ENCODE peak calls at places on chromosomes 3 and 15, in nine cellular contexts. I, Y, N, H, J, B, Z, X and U are unnamed samples.

GRCh38 chr3:42080452-42080872 is 10.7 kb upstream of the TRAK1 start:
- DNase-seq in I (peak; percentile 31), Y (no peak), N (no peak), H (no peak), J (peak; percentile 38), B (peak; percentile 14), Z (no peak), X (no peak), U (no peak)

GRCh38 chr3:12484983-12485327 is 675 bp downstream of the TSEN2 start:
- DNase-seq in I (no peak), Y (no peak), N (no peak), H (no peak), J (no peak), B (no peak), Z (no peak), X (no peak), U (no peak)

GRCh38 chr3:9901967-9902366 is 681 bp upstream of the IL17RE start:
- DNase-seq in I (no peak), Y (no peak), N (no peak), H (no peak), J (no peak), B (no peak), Z (no peak), X (no peak), U (no peak)

GRCh38 chr3:23865595-23866396 is 51.0 kb downstream of the NKIRAS1 start:
- DNase-seq in I (no peak), Y (no peak), N (peak; percentile 19), H (no peak), J (peak; percentile 84), B (no peak), Z (no peak), X (peak; percentile 43), U (peak; percentile 48)

GRCh38 chr15:95684693-95685115 is 645.8 kb upstream of the NR2F2 start:
- DNase-seq in I (peak; percentile 23), Y (no peak), N (no peak), H (no peak), J (no peak), B (no peak), Z (peak; percentile 78), X (peak; percentile 82), U (no peak)

GRCh38 chr15:99732711-99733267 is 448 bp downstream of the LYSMD4 start:
- DNase-seq in I (no peak), Y (no peak), N (peak; percentile 35), H (peak; percentile 84), J (peak; percentile 38), B (peak; percentile 80), Z (no peak), X (no peak), U (peak; percentile 47)

GRCh38 chr15:94027571-94027970 is 203.8 kb upstream of the MCTP2 start:
- DNase-seq in I (no peak), Y (no peak), N (no peak), H (no peak), J (no peak), B (no peak), Z (no peak), X (peak; percentile 29), U (no peak)

GRCh38 chr3:145450018-145450682 is 710.8 kb downstream of the PLOD2 start:
- DNase-seq in I (no peak), Y (no peak), N (no peak), H (no peak), J (no peak), B (no peak), Z (no peak), X (no peak), U (no peak)

GRCh38 chr15:64619880-64620839 is 155.2 kb downstream of the RBPMS2 start:
- DNase-seq in I (no peak), Y (no peak), N (no peak), H (no peak), J (peak; percentile 20), B (no peak), Z (no peak), X (peak; percentile 35), U (no peak)

GRCh38 chr3:119294889-119295769 is 946 bp downstream of the ARHGAP31 start:
- DNase-seq in I (peak; percentile 27), Y (no peak), N (peak; percentile 48), H (no peak), J (peak; percentile 69), B (peak; percentile 72), Z (no peak), X (peak; percentile 64), U (peak; percentile 54)

GRCh38 chr3:19074257-19074938 is 73.9 kb upstream of the KCNH8 start:
- DNase-seq in I (no peak), Y (no peak), N (no peak), H (no peak), J (no peak), B (no peak), Z (no peak), X (no peak), U (no peak)

GRCh38 chr3:123720638-123721037 is 135.8 kb upstream of the HACD2 start:
- DNase-seq in I (no peak), Y (no peak), N (no peak), H (no peak), J (no peak), B (no peak), Z (no peak), X (no peak), U (no peak)

GRCh38 chr3:123722021-123722420 is 137.2 kb upstream of the HACD2 start:
- DNase-seq in I (no peak), Y (no peak), N (no peak), H (no peak), J (no peak), B (no peak), Z (no peak), X (no peak), U (no peak)

GRCh38 chr3:123723527-123724168 is 138.8 kb upstream of the HACD2 start:
- DNase-seq in I (peak; percentile 78), Y (no peak), N (peak; percentile 63), H (peak; percentile 64), J (peak; percentile 73), B (no peak), Z (peak; percentile 45), X (peak; percentile 84), U (peak; percentile 81)

GRCh38 chr3:123725652-123726400 is 141.0 kb upstream of the HACD2 start:
- DNase-seq in I (no peak), Y (no peak), N (no peak), H (no peak), J (no peak), B (no peak), Z (no peak), X (no peak), U (no peak)

GRCh38 chr3:123724306-123724705 is 139.5 kb upstream of the HACD2 start:
- DNase-seq in I (no peak), Y (no peak), N (no peak), H (no peak), J (no peak), B (no peak), Z (no peak), X (no peak), U (no peak)
- TF ChIP-seq CTCF in I (no peak), Y (no peak), N (peak; percentile 5), H (no peak), J (no peak), B (no peak), Z (peak; percentile 36), X (peak; percentile 34), U (no peak)

DNA sequence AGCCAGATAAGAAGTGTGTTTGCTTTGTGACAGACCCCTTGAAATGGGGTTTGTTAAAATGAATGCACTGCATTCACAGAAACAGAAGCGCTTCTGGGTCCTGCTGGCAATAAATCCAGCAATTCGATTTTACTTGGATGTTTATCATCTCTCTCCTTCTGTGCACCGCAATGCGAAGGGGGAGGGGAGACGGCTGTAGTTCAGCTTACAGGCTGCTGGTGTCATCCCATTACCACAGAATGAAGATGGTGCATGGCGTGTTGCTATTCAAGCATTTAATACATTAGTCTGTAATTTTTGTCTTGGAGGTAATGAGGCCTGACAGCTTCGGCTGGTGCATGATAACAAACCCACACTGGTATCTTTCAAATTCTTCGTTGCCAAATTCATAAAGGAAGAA is 418.1 kb downstream of the OTOL1 start:
- DNase-seq in I (no peak), Y (no peak), N (peak; percentile 15), H (no peak), J (peak; percentile 10), B (no peak), Z (peak; percentile 41), X (peak; percentile 82), U (no peak)
- TF ChIP-seq CTCF in I (peak; percentile 13), Y (no peak), N (peak; percentile 57), H (peak; percentile 19), J (peak; percentile 14), B (peak; percentile 64), Z (peak; percentile 59), X (peak; percentile 73), U (no peak)

GRCh38 chr3:46966811-46967210 is 9.7 kb downstream of the CCDC12 start:
- DNase-seq in I (no peak), Y (no peak), N (no peak), H (no peak), J (peak; percentile 35), B (peak; percentile 22), Z (no peak), X (no peak), U (no peak)
- TF ChIP-seq CTCF in I (no peak), Y (no peak), N (no peak), H (no peak), J (no peak), B (no peak), Z (no peak), X (peak; percentile 2), U (no peak)

DNA sequence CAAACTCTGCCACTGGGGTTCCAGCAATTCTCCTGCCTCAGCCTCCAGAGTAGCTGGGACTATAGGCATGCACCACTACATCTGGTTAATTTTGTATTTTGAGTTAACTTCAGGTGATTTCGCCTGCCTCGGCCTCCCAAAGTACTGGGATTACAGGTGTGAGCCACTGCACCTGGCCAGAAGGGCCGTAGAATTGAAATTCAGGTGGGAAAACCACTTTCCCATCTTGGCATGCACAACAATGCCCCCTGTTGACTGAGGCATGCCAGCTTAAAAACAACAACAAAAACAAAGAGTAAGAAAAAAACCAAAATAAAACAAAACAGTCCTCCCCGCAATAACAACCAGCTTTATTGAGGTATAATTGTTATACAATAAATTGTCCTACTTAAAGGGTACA is 32.6 kb upstream of the RAB11A start:
- DNase-seq in I (no peak), Y (no peak), N (no peak), H (no peak), J (peak; percentile 45), B (no peak), Z (no peak), X (no peak), U (no peak)
- TF ChIP-seq CTCF in I (peak; percentile 56), Y (no peak), N (no peak), H (no peak), J (peak; percentile 45), B (no peak), Z (peak; percentile 8), X (no peak), U (peak; percentile 58)

DNA sequence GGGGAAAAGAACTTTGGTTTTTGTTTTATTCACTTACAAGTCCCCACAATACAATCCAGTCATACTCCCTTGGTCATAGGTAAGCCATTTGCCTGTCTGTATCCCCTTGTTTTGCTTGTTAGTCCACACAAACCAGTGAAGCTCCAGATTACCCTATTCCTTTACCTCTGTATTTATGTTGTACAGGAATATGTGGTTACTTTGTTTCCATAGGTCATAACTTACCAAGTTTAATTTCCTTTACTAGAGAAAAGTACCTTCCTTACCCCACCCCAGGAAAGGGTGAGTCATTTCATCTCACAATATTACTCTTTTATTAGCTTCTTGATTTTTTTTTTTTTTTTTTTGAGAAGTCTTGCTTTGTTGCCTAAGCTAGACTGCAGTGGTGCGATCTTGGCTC is 113.4 kb upstream of the LRRFIP2 start:
- DNase-seq in I (no peak), Y (no peak), N (no peak), H (no peak), J (peak; percentile 24), B (no peak), Z (no peak), X (peak; percentile 68), U (no peak)
- TF ChIP-seq CTCF in I (no peak), Y (no peak), N (no peak), H (no peak), J (no peak), B (no peak), Z (no peak), X (no peak), U (no peak)

GRCh38 chr3:117526485-117527079 is 817.0 kb downstream of the TUSC7 start:
- DNase-seq in I (no peak), Y (no peak), N (no peak), H (no peak), J (peak; percentile 50), B (no peak), Z (no peak), X (peak; percentile 53), U (no peak)
- TF ChIP-seq CTCF in I (peak; percentile 63), Y (peak; percentile 79), N (peak; percentile 36), H (peak; percentile 24), J (peak; percentile 57), B (peak; percentile 52), Z (peak; percentile 49), X (peak; percentile 62), U (peak; percentile 26)